ENCODE peak calls at places on chromosomes 6 and 20, in six cellular contexts. One of them, this sample, is unnamed. For H3K4me1 and H3K9me3, the result is how much of the 10 kb centered on the place peaks cover.

GRCh38 chr6:168247456-168248147 is 72.0 kb downstream of the DACT2 start:
- DNase-seq in pancreas: peak
- DNase-seq in upper lobe of right lung: peak
- DNase-seq in transverse colon: peak
- DNase-seq in esophagus squamous epithelium: no peak
- DNase-seq in effector memory CD4-positive, alpha-beta T cell: no peak
- DNase-seq in this sample: no peak

GRCh38 chr6:51913265-51913664 is 174.1 kb downstream of the PKHD1 start:
- DNase-seq in esophagus squamous epithelium: no peak
- DNase-seq in pancreas: no peak
- DNase-seq in upper lobe of right lung: no peak
- DNase-seq in effector memory CD4-positive, alpha-beta T cell: no peak
- DNase-seq in transverse colon: no peak
- DNase-seq in this sample: no peak

GRCh38 chr6:42297661-42298060 is 80.0 kb upstream of the MRPS10 start:
- DNase-seq in upper lobe of right lung: no peak
- DNase-seq in esophagus squamous epithelium: no peak
- DNase-seq in effector memory CD4-positive, alpha-beta T cell: no peak
- DNase-seq in transverse colon: no peak
- DNase-seq in pancreas: no peak
- DNase-seq in this sample: no peak

GRCh38 chr20:16158090-16158975 is 414.9 kb downstream of the KIF16B start:
- DNase-seq in effector memory CD4-positive, alpha-beta T cell: no peak
- DNase-seq in pancreas: no peak
- DNase-seq in esophagus squamous epithelium: no peak
- DNase-seq in upper lobe of right lung: no peak
- DNase-seq in transverse colon: no peak
- DNase-seq in this sample: no peak

GRCh38 chr6:65402564-65402963 is 304.5 kb downstream of the EYS start:
- DNase-seq in pancreas: no peak
- DNase-seq in transverse colon: no peak
- DNase-seq in upper lobe of right lung: no peak
- DNase-seq in effector memory CD4-positive, alpha-beta T cell: no peak
- DNase-seq in esophagus squamous epithelium: no peak
- DNase-seq in this sample: no peak

GRCh38 chr6:43052842-43053544 is 658 bp downstream of the CUL7 start:
- DNase-seq in effector memory CD4-positive, alpha-beta T cell: no peak
- DNase-seq in pancreas: no peak
- DNase-seq in transverse colon: peak
- DNase-seq in upper lobe of right lung: no peak
- DNase-seq in esophagus squamous epithelium: no peak
- DNase-seq in this sample: no peak

GRCh38 chr6:169240125-169240524 is 13.5 kb downstream of the THBS2 start:
- DNase-seq in effector memory CD4-positive, alpha-beta T cell: no peak
- DNase-seq in pancreas: no peak
- DNase-seq in esophagus squamous epithelium: no peak
- DNase-seq in transverse colon: no peak
- DNase-seq in upper lobe of right lung: no peak
- DNase-seq in this sample: no peak

GRCh38 chr6:12000174-12000573 is 11.9 kb upstream of the HIVEP1 start:
- DNase-seq in pancreas: no peak
- DNase-seq in effector memory CD4-positive, alpha-beta T cell: no peak
- DNase-seq in upper lobe of right lung: no peak
- DNase-seq in esophagus squamous epithelium: no peak
- DNase-seq in transverse colon: no peak
- DNase-seq in this sample: no peak

GRCh38 chr6:22442826-22443225 is 126.5 kb upstream of the HDGFL1 start:
- DNase-seq in effector memory CD4-positive, alpha-beta T cell: no peak
- DNase-seq in transverse colon: no peak
- DNase-seq in esophagus squamous epithelium: no peak
- DNase-seq in upper lobe of right lung: no peak
- DNase-seq in pancreas: no peak
- DNase-seq in this sample: no peak

GRCh38 chr20:22861231-22861980 is 173.7 kb upstream of the SSTR4 start:
- DNase-seq in effector memory CD4-positive, alpha-beta T cell: no peak
- DNase-seq in upper lobe of right lung: no peak
- DNase-seq in esophagus squamous epithelium: no peak
- DNase-seq in transverse colon: no peak
- DNase-seq in pancreas: no peak
- DNase-seq in this sample: no peak

GRCh38 chr6:6515691-6516607 is 72.6 kb upstream of the LY86 start:
- DNase-seq in pancreas: no peak
- DNase-seq in transverse colon: no peak
- DNase-seq in esophagus squamous epithelium: no peak
- DNase-seq in upper lobe of right lung: no peak
- DNase-seq in effector memory CD4-positive, alpha-beta T cell: no peak
- DNase-seq in this sample: peak

GRCh38 chr6:37665309-37665708 is 32.4 kb downstream of the MDGA1 start:
- DNase-seq in esophagus squamous epithelium: no peak
- DNase-seq in effector memory CD4-positive, alpha-beta T cell: no peak
- DNase-seq in upper lobe of right lung: no peak
- DNase-seq in pancreas: no peak
- DNase-seq in transverse colon: no peak
- DNase-seq in this sample: no peak

GRCh38 chr6:82954937-82955577 is 110.6 kb downstream of the UBE3D start:
- DNase-seq in esophagus squamous epithelium: no peak
- DNase-seq in upper lobe of right lung: no peak
- DNase-seq in transverse colon: no peak
- DNase-seq in effector memory CD4-positive, alpha-beta T cell: no peak
- DNase-seq in pancreas: no peak
- DNase-seq in this sample: no peak

GRCh38 chr6:11370191-11371018 is 137.9 kb upstream of the NEDD9 start:
- DNase-seq in esophagus squamous epithelium: no peak
- DNase-seq in pancreas: no peak
- DNase-seq in upper lobe of right lung: no peak
- DNase-seq in effector memory CD4-positive, alpha-beta T cell: no peak
- DNase-seq in transverse colon: no peak
- DNase-seq in this sample: no peak

GRCh38 chr6:160238786-160239751 is 19.6 kb downstream of the SLC22A2 start:
- DNase-seq in pancreas: no peak
- DNase-seq in upper lobe of right lung: no peak
- DNase-seq in transverse colon: peak
- DNase-seq in effector memory CD4-positive, alpha-beta T cell: no peak
- DNase-seq in esophagus squamous epithelium: no peak
- DNase-seq in this sample: no peak

GRCh38 chr20:4038676-4039075 is 23.3 kb upstream of the RNF24 start:
- DNase-seq in upper lobe of right lung: no peak
- DNase-seq in esophagus squamous epithelium: no peak
- DNase-seq in pancreas: no peak
- DNase-seq in effector memory CD4-positive, alpha-beta T cell: no peak
- DNase-seq in transverse colon: no peak
- DNase-seq in this sample: no peak

GRCh38 chr6:154938245-154938583 is 56.9 kb upstream of the TIAM2 start:
- DNase-seq in effector memory CD4-positive, alpha-beta T cell: no peak
- DNase-seq in upper lobe of right lung: peak
- DNase-seq in transverse colon: no peak
- DNase-seq in esophagus squamous epithelium: no peak
- DNase-seq in pancreas: peak
- DNase-seq in this sample: no peak

GRCh38 chr6:78505178-78505577 is 362.2 kb upstream of the IRAK1BP1 start:
- DNase-seq in upper lobe of right lung: no peak
- DNase-seq in effector memory CD4-positive, alpha-beta T cell: no peak
- DNase-seq in transverse colon: no peak
- DNase-seq in esophagus squamous epithelium: no peak
- DNase-seq in pancreas: no peak
- DNase-seq in this sample: no peak

GRCh38 chr20:21505161-21505809 is 8.6 kb downstream of the NKX2-2 start:
- DNase-seq in pancreas: peak
- DNase-seq in transverse colon: peak
- DNase-seq in effector memory CD4-positive, alpha-beta T cell: peak
- DNase-seq in esophagus squamous epithelium: no peak
- DNase-seq in upper lobe of right lung: peak
- DNase-seq in this sample: peak

GRCh38 chr6:36598326-36598725 is 4.2 kb downstream of the SRSF3 start:
- DNase-seq in esophagus squamous epithelium: no peak
- DNase-seq in pancreas: no peak
- DNase-seq in effector memory CD4-positive, alpha-beta T cell: no peak
- DNase-seq in upper lobe of right lung: peak
- DNase-seq in transverse colon: peak
- DNase-seq in this sample: no peak

GRCh38 chr20:5719861-5720401 is 30.3 kb upstream of the SHLD1 start:
- DNase-seq in effector memory CD4-positive, alpha-beta T cell: no peak
- DNase-seq in transverse colon: no peak
- DNase-seq in pancreas: no peak
- DNase-seq in esophagus squamous epithelium: no peak
- DNase-seq in upper lobe of right lung: no peak
- DNase-seq in this sample: no peak

GRCh38 chr6:152143359-152143758 is 335.9 kb downstream of the ESR1 start:
- DNase-seq in upper lobe of right lung: no peak
- DNase-seq in esophagus squamous epithelium: no peak
- DNase-seq in pancreas: no peak
- DNase-seq in transverse colon: no peak
- DNase-seq in effector memory CD4-positive, alpha-beta T cell: no peak
- DNase-seq in this sample: no peak

GRCh38 chr6:5553767-5554166 is 292.5 kb downstream of the FARS2 start:
- DNase-seq in upper lobe of right lung: no peak
- DNase-seq in transverse colon: no peak
- DNase-seq in esophagus squamous epithelium: no peak
- DNase-seq in pancreas: no peak
- DNase-seq in effector memory CD4-positive, alpha-beta T cell: no peak
- DNase-seq in this sample: no peak

GRCh38 chr6:53813096-53813495 is 18.3 kb downstream of the LRRC1 start:
- DNase-seq in effector memory CD4-positive, alpha-beta T cell: no peak
- DNase-seq in pancreas: no peak
- DNase-seq in esophagus squamous epithelium: no peak
- DNase-seq in transverse colon: peak
- DNase-seq in upper lobe of right lung: no peak
- DNase-seq in this sample: no peak

GRCh38 chr20:24420567-24420966 is 48.9 kb upstream of the SYNDIG1 start:
- DNase-seq in esophagus squamous epithelium: no peak
- DNase-seq in pancreas: no peak
- DNase-seq in transverse colon: no peak
- DNase-seq in upper lobe of right lung: no peak
- DNase-seq in effector memory CD4-positive, alpha-beta T cell: no peak
- DNase-seq in this sample: no peak

GRCh38 chr6:159104163-159104885 is 59.5 kb upstream of the TAGAP start:
- DNase-seq in pancreas: peak
- DNase-seq in upper lobe of right lung: peak
- DNase-seq in transverse colon: peak
- DNase-seq in effector memory CD4-positive, alpha-beta T cell: peak
- DNase-seq in esophagus squamous epithelium: no peak
- DNase-seq in this sample: peak

GRCh38 chr20:38894091-38894847 is 31.9 kb upstream of the FAM83D start:
- DNase-seq in transverse colon: no peak
- DNase-seq in effector memory CD4-positive, alpha-beta T cell: no peak
- DNase-seq in esophagus squamous epithelium: no peak
- DNase-seq in upper lobe of right lung: no peak
- DNase-seq in pancreas: peak
- DNase-seq in this sample: no peak

GRCh38 chr20:23021541-23021940 is 13.6 kb upstream of the SSTR4 start:
- DNase-seq in esophagus squamous epithelium: no peak
- DNase-seq in upper lobe of right lung: no peak
- DNase-seq in transverse colon: no peak
- DNase-seq in pancreas: no peak
- DNase-seq in effector memory CD4-positive, alpha-beta T cell: no peak
- DNase-seq in this sample: no peak

GRCh38 chr20:56373942-56374341 is 15.2 kb downstream of the FAM210B start:
- DNase-seq in effector memory CD4-positive, alpha-beta T cell: no peak
- DNase-seq in esophagus squamous epithelium: no peak
- DNase-seq in transverse colon: no peak
- DNase-seq in pancreas: no peak
- DNase-seq in upper lobe of right lung: no peak
- DNase-seq in this sample: peak

GRCh38 chr6:28139860-28140500 is 1.7 kb upstream of the ZKSCAN8 start:
- DNase-seq in effector memory CD4-positive, alpha-beta T cell: no peak
- DNase-seq in pancreas: no peak
- DNase-seq in upper lobe of right lung: no peak
- DNase-seq in transverse colon: no peak
- DNase-seq in esophagus squamous epithelium: no peak
- DNase-seq in this sample: no peak
- H3K4me1 ChIP-seq in effector memory CD4-positive, alpha-beta T cell: under half
- H3K4me1 ChIP-seq in pancreas: under half
- H3K4me1 ChIP-seq in upper lobe of right lung: under half
- H3K4me1 ChIP-seq in transverse colon: half or more
- H3K4me1 ChIP-seq in esophagus squamous epithelium: under half
- H3K4me1 ChIP-seq in this sample: half or more

GRCh38 chr6:32876603-32877002 is 22.6 kb downstream of the PSMB9 start:
- DNase-seq in pancreas: no peak
- DNase-seq in esophagus squamous epithelium: no peak
- DNase-seq in effector memory CD4-positive, alpha-beta T cell: no peak
- DNase-seq in upper lobe of right lung: no peak
- DNase-seq in transverse colon: no peak
- DNase-seq in this sample: no peak
- H3K9me3 ChIP-seq in pancreas: under half
- H3K9me3 ChIP-seq in esophagus squamous epithelium: under half
- H3K9me3 ChIP-seq in effector memory CD4-positive, alpha-beta T cell: under half
- H3K9me3 ChIP-seq in upper lobe of right lung: under half
- H3K9me3 ChIP-seq in transverse colon: under half
- H3K9me3 ChIP-seq in this sample: under half

GRCh38 chr20:36116813-36117441 is 37.6 kb upstream of the EPB41L1 start:
- DNase-seq in esophagus squamous epithelium: no peak
- DNase-seq in pancreas: no peak
- DNase-seq in upper lobe of right lung: no peak
- DNase-seq in effector memory CD4-positive, alpha-beta T cell: no peak
- DNase-seq in transverse colon: no peak
- DNase-seq in this sample: no peak
- H3K4me1 ChIP-seq in esophagus squamous epithelium: under half
- H3K4me1 ChIP-seq in pancreas: under half
- H3K4me1 ChIP-seq in upper lobe of right lung: under half
- H3K4me1 ChIP-seq in effector memory CD4-positive, alpha-beta T cell: under half
- H3K4me1 ChIP-seq in transverse colon: under half
- H3K4me1 ChIP-seq in this sample: under half

DNA sequence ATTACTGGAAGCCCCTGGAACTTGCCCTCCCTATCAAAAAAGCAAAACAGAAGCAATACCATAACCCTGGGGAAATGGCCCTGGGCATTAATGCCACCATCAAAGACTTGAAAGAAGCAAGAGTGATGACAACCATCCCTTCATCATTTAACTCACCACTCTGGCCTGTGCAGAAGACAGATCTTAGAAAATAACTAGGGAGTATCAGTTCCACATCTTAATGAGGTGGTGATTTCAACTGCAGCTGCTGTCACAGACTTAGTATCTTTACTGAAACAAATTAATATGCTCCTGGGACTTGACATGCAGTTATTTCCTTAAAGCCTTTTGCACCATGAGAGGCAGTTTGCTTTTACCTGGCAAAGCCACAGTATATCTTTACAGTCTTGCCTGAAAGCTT is 24.1 kb downstream of the CD164 start:
- DNase-seq in pancreas: no peak
- DNase-seq in upper lobe of right lung: no peak
- DNase-seq in transverse colon: no peak
- DNase-seq in esophagus squamous epithelium: no peak
- DNase-seq in effector memory CD4-positive, alpha-beta T cell: no peak
- DNase-seq in this sample: no peak
- H3K9me3 ChIP-seq in pancreas: under half
- H3K9me3 ChIP-seq in upper lobe of right lung: under half
- H3K9me3 ChIP-seq in transverse colon: under half
- H3K9me3 ChIP-seq in esophagus squamous epithelium: under half
- H3K9me3 ChIP-seq in effector memory CD4-positive, alpha-beta T cell: under half
- H3K9me3 ChIP-seq in this sample: under half

This sample was measured in CD4-positive, CD25-positive, alpha-beta regulatory T cell.